ENCODE peak calls at places on chromosomes 13 and 19, in four cellular contexts. H is neural crest cell, V is fibroblast of lung, N is brain microvascular endothelial cell. F is an unnamed sample.

GRCh38 chr13:20673711-20674110 is 29.8 kb upstream of the IL17D start:
- DNase-seq in V (no peak), N (no peak), H (no peak), F (no peak)

GRCh38 chr19:15280048-15280725 is 47.9 kb upstream of the EPHX3 start:
- DNase-seq in H (no peak), N (no peak), V (no peak), F (no peak)

GRCh38 chr13:59391696-59392095 is 772.0 kb downstream of the DIAPH3 start:
- DNase-seq in V (peak), N (peak), H (peak), F (peak)

GRCh38 chr19:2888739-2889224 is 11.9 kb upstream of the ZNF57 start:
- DNase-seq in N (no peak), V (peak), H (no peak), F (no peak)

GRCh38 chr13:75495938-75496337 is 14.0 kb upstream of the TBC1D4 start:
- DNase-seq in V (peak), N (peak), H (no peak), F (no peak)

GRCh38 chr13:84999252-84999651 is 800.0 kb downstream of the SLITRK6 start:
- DNase-seq in N (no peak), H (no peak), V (no peak), F (no peak)

GRCh38 chr13:28640861-28641599 is 17.9 kb upstream of the POMP start:
- DNase-seq in N (no peak), V (no peak), H (no peak), F (no peak)

GRCh38 chr19:35601971-35602370 is 10.6 kb upstream of the HAUS5 start:
- DNase-seq in N (no peak), H (no peak), V (no peak), F (no peak)

GRCh38 chr13:20230913-20231838 is 943 bp downstream of the GJB6 start:
- DNase-seq in N (no peak), H (no peak), V (no peak), F (no peak)

GRCh38 chr19:45376045-45376724 is 5.8 kb upstream of the ERCC2 start:
- DNase-seq in H (no peak), N (peak), V (peak), F (no peak)

GRCh38 chr19:19613456-19613855 is 5.0 kb downstream of the PBX4 start:
- DNase-seq in N (no peak), V (peak), H (no peak), F (no peak)

GRCh38 chr13:73722120-73722519 is 412.1 kb downstream of the KLF12 start:
- DNase-seq in V (peak), H (no peak), N (peak), F (no peak)

GRCh38 chr13:39044536-39044935 is 6.3 kb downstream of the NHLRC3 start:
- DNase-seq in N (no peak), V (no peak), H (no peak), F (no peak)

GRCh38 chr13:113328851-113329250 is 31.8 kb downstream of the LAMP1 start:
- DNase-seq in H (no peak), N (no peak), V (no peak), F (no peak)
- TF ChIP-seq CTCF in H (no peak), N (no peak), V (no peak), F (no peak)

GRCh38 chr13:97125810-97126738 is 96.1 kb upstream of the MBNL2 start:
- DNase-seq in N (no peak), V (peak), H (no peak), F (no peak)
- TF ChIP-seq CTCF in N (no peak), V (peak), H (no peak), F (no peak)

DNA sequence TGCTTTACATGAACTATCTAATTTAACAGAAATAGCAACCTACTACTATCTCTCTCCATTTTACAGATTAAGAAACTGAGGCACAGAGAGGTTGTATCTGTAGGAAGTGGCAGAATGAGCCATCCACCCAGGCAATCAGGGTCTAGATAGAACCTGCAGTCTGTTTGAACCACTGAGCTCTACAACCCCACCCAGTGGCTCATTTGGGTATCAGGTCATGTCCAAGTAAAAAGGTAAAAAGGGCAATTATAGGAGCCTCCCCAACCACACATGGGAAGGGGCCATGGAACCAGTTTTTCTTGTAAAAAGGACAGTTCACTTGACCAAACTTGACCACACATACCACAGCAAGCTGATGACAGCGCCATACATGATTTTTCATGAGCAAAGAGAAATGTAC is 92.9 kb upstream of the SGCG start:
- DNase-seq in N (peak), H (peak), V (peak), F (peak)
- TF ChIP-seq CTCF in N (peak), H (peak), V (peak), F (peak)

DNA sequence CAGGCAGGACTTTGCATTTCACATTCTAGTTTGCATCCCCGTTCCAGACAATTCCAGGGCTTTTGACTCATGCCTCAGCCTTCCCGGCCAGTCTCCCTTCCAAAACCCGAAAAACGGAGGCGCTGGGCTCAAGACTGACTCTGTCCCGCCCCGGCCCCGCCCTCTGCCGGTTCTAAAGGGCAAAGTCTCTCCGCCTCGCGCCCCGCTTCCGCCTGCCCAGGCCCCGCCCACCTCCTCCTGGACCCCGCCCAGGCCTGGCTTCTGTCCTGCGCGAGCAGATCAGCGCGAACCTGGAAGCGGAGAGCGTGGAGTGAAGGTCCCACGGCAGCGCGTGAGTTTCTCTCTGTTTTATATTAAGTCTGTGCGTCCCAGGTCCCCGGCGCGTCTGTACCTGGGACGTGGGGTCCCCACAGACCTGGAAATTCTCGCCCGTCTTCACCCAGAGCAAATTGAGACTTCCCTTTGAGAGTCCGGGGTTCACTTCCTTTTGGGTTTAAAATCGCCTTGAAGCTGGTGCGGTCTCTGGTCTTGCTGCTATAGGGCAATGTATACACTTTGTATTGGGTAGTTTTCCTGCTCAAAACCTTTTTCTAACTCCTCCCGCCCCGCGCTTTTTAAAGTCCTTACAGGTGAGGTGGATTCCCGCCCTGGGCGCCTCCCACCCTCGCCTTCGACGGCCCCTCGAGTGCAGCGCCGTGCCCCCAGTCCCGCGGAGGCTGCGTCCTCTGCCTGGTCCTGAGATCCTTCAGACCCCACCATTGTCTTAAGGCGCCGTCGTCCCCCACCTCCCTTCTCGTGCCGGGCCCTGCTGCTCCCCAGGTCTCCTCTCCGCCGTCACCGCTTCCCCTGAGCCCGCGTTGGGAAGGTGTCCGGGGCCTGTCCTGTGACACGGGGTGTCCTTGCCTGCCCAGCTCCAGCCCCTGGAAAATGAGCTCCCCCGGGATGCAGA is 31.2 kb downstream of the ZNF701 start:
- DNase-seq in V (peak), N (peak), H (peak), F (peak)
- TF ChIP-seq CTCF in V (peak), N (peak), H (peak), F (peak)

GRCh38 chr19:37899453-37899852 is 6.9 kb downstream of the WDR87 start:
- DNase-seq in H (no peak), N (no peak), V (no peak), F (no peak)

GRCh38 chr19:37893845-37894575 is 12.4 kb downstream of the WDR87 start:
- DNase-seq in H (no peak), N (no peak), V (no peak), F (no peak)

GRCh38 chr19:37896142-37896541 is 10.3 kb downstream of the WDR87 start:
- DNase-seq in H (no peak), V (no peak), N (no peak), F (no peak)
- TF ChIP-seq CTCF in H (no peak), V (no peak), N (no peak), F (no peak)

GRCh38 chr19:5434970-5435641 is 20.1 kb upstream of the ZNRF4 start:
- DNase-seq in N (peak), H (no peak), V (peak), F (no peak)
- TF ChIP-seq CTCF in N (peak), H (no peak), V (no peak), F (no peak)

GRCh38 chr13:23870356-23871146 is 18.6 kb downstream of the MIPEP start:
- DNase-seq in N (no peak), V (no peak), H (no peak), F (no peak)
- TF ChIP-seq CTCF in N (no peak), V (no peak), H (peak), F (no peak)

GRCh38 chr19:7494416-7495098 is 5.7 kb upstream of the PEX11G start:
- DNase-seq in V (peak), H (peak), N (peak), F (peak)

GRCh38 chr19:7502552-7502951 is 13.4 kb upstream of the ZNF358 start:
- DNase-seq in H (no peak), N (no peak), V (no peak), F (no peak)

GRCh38 chr19:7492142-7493055 is 3.6 kb upstream of the PEX11G start:
- DNase-seq in H (no peak), V (no peak), N (no peak), F (no peak)

GRCh38 chr19:7500811-7501450 is 12.1 kb upstream of the PEX11G start:
- DNase-seq in H (peak), N (peak), V (peak), F (peak)

DNA sequence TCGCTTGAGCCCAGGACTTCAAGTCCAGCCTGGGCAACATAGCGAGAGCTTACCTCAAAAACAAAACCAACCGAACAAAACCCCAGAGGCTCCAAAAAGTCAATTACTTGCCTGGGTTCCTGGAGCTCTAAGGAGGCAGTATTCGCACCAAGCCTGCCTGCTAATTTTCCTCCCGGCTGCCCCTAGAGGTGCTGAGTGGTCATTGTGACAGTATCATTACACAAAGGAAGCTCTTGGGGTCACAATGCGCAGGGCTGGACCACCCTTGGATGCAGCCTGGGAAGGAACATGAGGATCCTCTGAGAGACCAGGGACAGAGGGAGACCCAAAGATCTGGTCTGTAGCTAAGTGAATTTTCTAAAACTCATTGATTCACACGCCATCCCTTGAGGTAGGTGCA is 8.5 kb upstream of the PEX11G start:
- DNase-seq in N (no peak), V (no peak), H (no peak), F (peak)
- TF ChIP-seq CTCF in N (peak), V (peak), H (peak), F (peak)

GRCh38 chr19:973726-974563 is 10.2 kb upstream of the WDR18 start:
- DNase-seq in H (no peak), N (no peak), V (no peak), F (peak)

GRCh38 chr19:972281-972680 is 11.9 kb upstream of the WDR18 start:
- DNase-seq in H (no peak), N (no peak), V (no peak), F (no peak)

GRCh38 chr19:971795-972194 is 12.3 kb upstream of the WDR18 start:
- DNase-seq in V (no peak), H (no peak), N (no peak), F (no peak)

GRCh38 chr19:974564-975257 is 9.4 kb upstream of the WDR18 start:
- DNase-seq in V (no peak), N (no peak), H (no peak), F (peak)

DNA sequence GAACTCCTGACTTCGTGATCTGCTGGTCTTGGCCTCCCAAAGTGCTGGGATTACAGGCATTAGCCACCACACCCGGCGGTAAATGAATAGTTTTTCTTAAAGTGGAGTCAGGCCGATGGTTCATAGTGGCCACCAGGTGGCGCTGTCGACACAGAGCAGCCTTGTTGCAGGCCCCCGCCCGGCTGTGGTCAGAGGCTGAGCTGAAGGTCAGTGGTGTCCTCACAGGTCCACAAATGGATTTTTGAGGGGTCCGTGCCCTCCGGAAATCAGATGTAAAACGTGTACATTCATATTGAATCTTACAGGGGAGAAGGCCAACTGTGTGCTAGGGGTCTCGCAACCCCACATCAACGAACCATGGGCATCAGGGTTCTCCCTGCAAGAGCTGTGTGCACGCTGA is 13.4 kb upstream of the WDR18 start:
- DNase-seq in N (no peak), V (no peak), H (no peak), F (peak)
- TF ChIP-seq CTCF in N (peak), V (peak), H (peak), F (peak)

GRCh38 chr19:48444129-48444932 is 1.5 kb upstream of the GRWD1 start:
- DNase-seq in H (no peak), N (no peak), V (no peak), F (no peak)
- TF ChIP-seq CTCF in H (no peak), N (no peak), V (no peak), F (no peak)

F was measured in glutamatergic neuron.